ENCODE peak calls at places on chromosomes 7 and 10, in six cellular contexts. L is fibroblast of lung, E is uterus, C is AG10803, X is LHCN-M2, Z is T-helper 17 cell. R is an unnamed sample.

GRCh38 chr7:25031432-25031831 is 51.5 kb upstream of the OSBPL3 start:
- DNase-seq in Z (no peak), E (no peak), L (no peak), X (peak), C (no peak), R (no peak)

GRCh38 chr10:484441-484924 is 205.0 kb downstream of the DIP2C start:
- DNase-seq in Z (no peak), E (no peak), C (peak), L (peak), X (peak), R (peak)

GRCh38 chr7:142554555-142555532 is 194.4 kb upstream of the PRSS1 start:
- DNase-seq in Z (no peak), E (no peak), C (peak), L (peak), X (peak), R (no peak)

GRCh38 chr10:99906470-99906869 is 103.3 kb downstream of the DNMBP start:
- DNase-seq in Z (no peak), C (peak), X (peak), E (peak), L (peak), R (peak)

GRCh38 chr10:72097448-72098300 is 9.3 kb upstream of the SPOCK2 start:
- DNase-seq in C (peak), E (no peak), X (peak), Z (no peak), L (peak), R (peak)

GRCh38 chr10:28722065-28722803 is 44.9 kb downstream of the BAMBI start:
- DNase-seq in X (peak), L (peak), E (peak), Z (no peak), C (peak), R (peak)

GRCh38 chr7:48101352-48101751 is 12.3 kb downstream of the UPP1 start:
- DNase-seq in C (no peak), L (no peak), X (no peak), E (no peak), Z (no peak), R (no peak)

GRCh38 chr7:44398506-44398905 is 73.1 kb upstream of the CAMK2B start:
- DNase-seq in C (no peak), Z (no peak), E (no peak), L (no peak), X (peak), R (no peak)

GRCh38 chr7:35802649-35803048 is 1.8 kb downstream of the SEPTIN7 start:
- DNase-seq in Z (no peak), L (no peak), X (peak), E (no peak), C (no peak), R (no peak)

GRCh38 chr7:28168393-28169158 is 12.0 kb downstream of the JAZF1 start:
- DNase-seq in L (peak), X (no peak), C (no peak), E (no peak), Z (no peak), R (no peak)

GRCh38 chr10:98664329-98665042 is 217.8 kb upstream of the HPS1 start:
- DNase-seq in X (peak), Z (peak), L (peak), C (peak), E (no peak), R (peak)

GRCh38 chr7:88278881-88279280 is 27.8 kb downstream of the STEAP4 start:
- DNase-seq in E (no peak), Z (no peak), L (peak), C (no peak), X (peak), R (no peak)

R was measured in fibroblast of the aortic adventitia.